ENCODE peak calls at places on chromosomes 7 and 10, in four cellular contexts. G, B, M and T are unnamed samples.

GRCh38 chr10:30219977-30220751 is 128.9 kb downstream of the MTPAP start:
- DNase-seq in B (no peak), G (no peak), M (no peak), T (peak; percentile 21)

GRCh38 chr10:108673756-108674155 is 1249.6 kb downstream of the XPNPEP1 start:
- DNase-seq in M (no peak), G (no peak), B (no peak), T (no peak)

GRCh38 chr7:98156700-98157099 is 50.0 kb downstream of the LMTK2 start:
- DNase-seq in B (no peak), G (no peak), M (no peak), T (no peak)

GRCh38 chr7:77184990-77185389 is 14.6 kb downstream of the FGL2 start:
- DNase-seq in G (no peak), M (no peak), B (no peak), T (no peak)

GRCh38 chr10:230758-231157 is 95.5 kb downstream of the ZMYND11 start:
- DNase-seq in G (no peak), M (no peak), B (no peak), T (no peak)

GRCh38 chr7:18808026-18808425 is 309.4 kb downstream of the TWIST1 start:
- DNase-seq in M (no peak), B (no peak), G (no peak), T (no peak)

GRCh38 chr10:93841930-93842329 is 51.8 kb upstream of the SLC35G1 start:
- DNase-seq in B (no peak), G (no peak), M (no peak), T (no peak)

GRCh38 chr10:132137111-132138072 is 49.4 kb upstream of the DPYSL4 start:
- DNase-seq in B (no peak), M (no peak), G (no peak), T (peak; percentile 48)

GRCh38 chr7:100369105-100369504 is 4.2 kb upstream of the PILRA start:
- DNase-seq in M (no peak), B (no peak), G (peak; percentile 75), T (no peak)

GRCh38 chr7:4776160-4776623 is 769 bp downstream of the AP5Z1 start:
- DNase-seq in G (no peak), M (no peak), B (no peak), T (no peak)